ENCODE peak calls at places on chromosome 2, in five cellular contexts. V is MG63, O is neuronal stem cell, D is fibroblast of lung, Z is astrocyte. U is an unnamed sample. For H3K36me3, the result is how much of the 10 kb centered on the place peaks cover.

GRCh38 chr2:39107156-39107555 is 13.7 kb downstream of the SOS1 start:
- DNase-seq in V (peak), O (no peak), D (no peak), Z (no peak), U (no peak)

GRCh38 chr2:50720695-50721314 is 311.1 kb downstream of the NRXN1 start:
- DNase-seq in V (no peak), O (peak), D (peak), Z (peak), U (no peak)

GRCh38 chr2:194424683-194425209 is 1232.3 kb upstream of the SLC39A10 start:
- DNase-seq in V (no peak), O (no peak), D (no peak), Z (no peak), U (no peak)

GRCh38 chr2:29485117-29485516 is 369.9 kb downstream of the CLIP4 start:
- DNase-seq in V (no peak), O (no peak), D (no peak), Z (no peak), U (no peak)

GRCh38 chr2:234991290-234991689 is 39.5 kb downstream of the SH3BP4 start:
- DNase-seq in V (no peak), O (no peak), D (no peak), Z (no peak), U (no peak)

GRCh38 chr2:31244101-31244500 is 10.1 kb downstream of the EHD3 start:
- DNase-seq in V (no peak), O (no peak), D (no peak), Z (no peak), U (no peak)

GRCh38 chr2:160353166-160353565 is 140.4 kb downstream of the RBMS1 start:
- DNase-seq in V (no peak), O (no peak), D (no peak), Z (no peak), U (no peak)

GRCh38 chr2:75224636-75225094 is 25.3 kb upstream of the TACR1 start:
- DNase-seq in V (no peak), O (no peak), D (no peak), Z (no peak), U (no peak)

GRCh38 chr2:201151127-201152074 is 31.5 kb upstream of the CASP10 start:
- DNase-seq in V (peak), O (no peak), D (peak), Z (peak), U (peak)

GRCh38 chr2:118295592-118296390 is 207.5 kb downstream of the INSIG2 start:
- DNase-seq in V (no peak), O (no peak), D (no peak), Z (no peak), U (no peak)

GRCh38 chr2:76958749-76959148 is 563.4 kb downstream of the LRRTM4 start:
- DNase-seq in V (no peak), O (peak), D (peak), Z (no peak), U (no peak)

GRCh38 chr2:110101911-110102774 is 13.5 kb downstream of the MALL start:
- DNase-seq in V (peak), O (no peak), D (peak), Z (peak), U (peak)

GRCh38 chr2:15225131-15225530 is 336.0 kb downstream of the NBAS start:
- DNase-seq in V (no peak), O (no peak), D (no peak), Z (no peak), U (no peak)

DNA sequence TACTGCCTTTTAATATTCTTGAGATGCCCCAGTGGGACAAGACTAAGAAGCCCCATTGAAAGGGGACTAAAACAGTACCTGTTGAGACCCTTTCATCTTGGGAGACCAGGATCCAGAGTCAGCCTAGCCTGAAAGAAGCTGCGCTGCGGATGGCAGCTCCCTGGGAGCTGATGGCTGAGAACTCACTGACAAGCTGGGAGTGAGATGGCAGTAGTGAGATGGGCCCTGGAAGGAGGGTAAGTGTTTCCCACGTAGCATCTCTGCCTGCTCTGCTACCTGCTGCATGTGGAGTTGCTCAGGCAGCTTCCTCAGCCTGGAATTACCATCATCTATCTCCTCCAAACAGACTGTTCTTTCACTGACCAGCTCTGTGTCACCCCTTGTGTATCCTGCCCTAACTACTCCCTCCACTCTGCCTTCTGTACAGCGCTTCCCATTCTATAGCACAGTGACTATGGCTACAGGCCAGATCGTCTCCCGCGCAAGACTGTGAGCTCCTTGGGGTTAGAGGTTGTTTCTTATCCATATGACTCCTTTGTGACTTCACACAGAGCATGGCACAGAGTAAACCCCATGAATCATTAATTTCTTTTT is 330.4 kb downstream of the NBAS start:
- DNase-seq in V (no peak), O (no peak), D (no peak), Z (no peak), U (no peak)
- H3K36me3 ChIP-seq in V (under half), O (under half), D (under half), Z (under half), U (under half)

GRCh38 chr2:142865924-142866323 is 11.5 kb upstream of the KYNU start:
- DNase-seq in V (no peak), O (no peak), D (no peak), Z (no peak), U (no peak)
- H3K36me3 ChIP-seq in V (under half), O (under half), D (under half), Z (under half), U (under half)

DNA sequence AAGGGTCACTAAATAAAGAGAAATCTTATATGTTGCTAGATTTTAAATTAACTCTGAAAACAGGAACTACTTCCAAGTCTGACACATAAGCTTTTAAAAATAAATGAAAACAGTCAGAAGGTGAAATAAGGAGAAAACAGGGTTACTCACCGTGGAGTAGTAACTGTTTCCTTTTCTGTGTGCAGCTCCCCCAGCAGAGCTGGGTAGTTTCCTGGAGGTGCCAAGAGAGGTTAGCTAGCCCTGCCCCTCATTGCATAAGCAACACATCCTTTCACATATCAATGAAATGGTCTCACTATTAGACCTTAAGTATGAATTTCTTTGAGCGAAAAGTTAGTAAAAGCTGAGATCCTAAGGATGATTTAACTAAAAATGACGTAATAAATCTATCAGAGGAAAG is 54.0 kb upstream of the GPR75 start:
- DNase-seq in V (peak), O (no peak), D (peak), Z (peak), U (peak)
- H3K36me3 ChIP-seq in V (under half), O (half or more), D (under half), Z (under half), U (under half)

DNA sequence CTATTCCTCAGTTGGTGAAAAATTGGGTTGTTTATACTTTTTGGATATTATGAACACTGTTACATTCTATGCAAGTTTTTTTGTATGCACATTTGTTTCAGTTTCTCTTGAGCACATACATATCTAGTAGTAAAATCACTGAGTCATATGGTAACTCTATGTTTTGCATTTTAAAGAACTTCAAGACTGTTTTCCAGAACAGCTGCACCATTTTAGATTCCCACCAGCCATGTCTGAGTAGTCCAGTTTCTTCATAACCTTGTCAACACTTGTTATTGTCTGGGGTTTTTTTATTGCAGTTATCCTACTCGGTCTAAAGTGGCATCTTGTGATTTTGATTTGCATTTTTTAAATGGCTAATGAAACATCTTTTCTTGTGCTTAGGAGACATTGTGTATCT is 100.3 kb upstream of the OTOS start:
- DNase-seq in V (no peak), O (no peak), D (no peak), Z (no peak), U (no peak)
- H3K36me3 ChIP-seq in V (under half), O (under half), D (under half), Z (under half), U (under half)

DNA sequence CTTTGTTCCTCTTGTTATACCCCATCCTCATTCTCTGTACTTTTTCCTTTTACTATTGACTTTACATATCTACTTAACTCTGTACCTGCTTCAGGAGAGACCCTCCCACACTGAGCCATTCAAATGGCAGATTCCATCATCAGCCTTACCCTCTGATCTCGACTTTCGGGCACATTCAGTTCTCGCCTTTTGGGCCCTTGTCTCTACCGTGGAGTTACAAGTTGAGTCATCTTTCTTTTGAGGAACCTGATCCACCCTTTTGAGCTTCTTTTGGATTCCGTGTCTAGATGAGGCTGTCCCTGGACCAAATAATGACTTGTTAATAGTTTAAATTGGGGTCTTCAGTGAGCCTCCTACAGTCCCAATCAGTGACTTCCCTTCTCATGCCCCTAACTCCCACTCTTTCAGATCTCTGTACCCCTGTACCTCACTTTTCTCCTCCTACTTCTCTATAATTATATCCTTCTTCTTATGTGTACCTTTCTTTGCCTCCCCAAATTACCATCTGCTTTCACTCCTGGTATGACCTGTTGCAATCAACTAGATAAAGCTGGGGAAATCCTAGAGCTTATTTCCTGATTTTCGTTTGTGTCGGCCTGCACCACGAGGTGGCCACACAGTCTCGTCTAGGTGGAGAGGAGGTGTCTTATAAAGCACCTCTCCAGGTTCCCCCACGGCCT is 17.2 kb downstream of the SP110 start:
- DNase-seq in V (no peak), O (no peak), D (no peak), Z (no peak), U (no peak)
- H3K36me3 ChIP-seq in V (under half), O (under half), D (under half), Z (under half), U (under half)

DNA sequence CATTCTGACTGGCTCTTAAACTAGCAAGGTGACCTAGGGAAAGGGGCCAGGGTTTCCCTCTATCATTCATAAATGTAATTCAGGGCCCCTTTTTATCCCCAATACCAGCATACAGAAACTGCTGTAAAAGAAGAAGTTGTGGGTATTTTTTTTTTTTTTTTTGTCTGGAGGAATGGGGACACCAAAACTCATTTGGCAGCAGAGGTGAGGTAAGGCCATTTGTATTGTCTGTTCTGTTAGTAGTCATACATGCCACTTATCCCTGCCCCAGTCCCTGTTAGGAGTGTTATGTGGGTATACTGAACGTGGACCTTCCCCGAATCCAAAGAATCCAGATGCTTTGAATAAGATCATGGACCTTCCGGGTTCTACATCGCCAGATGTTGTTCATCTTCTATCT is 1.7 kb downstream of the SEPTIN2 start:
- DNase-seq in V (no peak), O (no peak), D (no peak), Z (no peak), U (no peak)
- H3K36me3 ChIP-seq in V (half or more), O (half or more), D (under half), Z (under half), U (under half)

DNA sequence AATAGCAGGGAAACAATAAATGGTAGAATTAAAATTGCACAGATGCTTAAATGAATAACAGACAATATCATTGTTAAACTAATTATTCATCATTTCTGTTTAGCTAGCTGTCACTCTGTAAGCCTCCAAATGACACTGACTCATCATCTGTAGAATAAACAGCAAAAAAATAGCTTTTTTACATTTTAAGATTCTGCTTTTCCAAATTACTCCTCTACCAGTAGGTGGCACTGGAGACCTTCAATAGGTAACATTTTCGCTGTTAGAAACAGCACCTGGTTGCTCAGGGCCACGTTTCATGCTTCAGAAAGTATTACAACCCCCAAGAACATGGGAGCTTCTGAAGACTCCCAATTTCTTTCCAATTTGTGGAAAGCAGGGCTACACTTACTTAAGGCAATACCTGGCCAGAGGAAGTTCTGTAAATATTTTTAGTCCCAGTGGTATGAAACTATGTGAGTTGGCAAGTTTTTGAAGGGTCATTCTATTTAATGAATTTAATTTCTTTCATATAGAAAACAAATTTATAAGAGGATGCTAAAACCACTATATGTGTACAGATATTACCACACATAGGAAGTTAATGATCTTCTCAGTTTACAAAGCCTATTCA is 45.4 kb downstream of the TTN start:
- DNase-seq in V (peak), O (peak), D (peak), Z (peak), U (peak)
- H3K36me3 ChIP-seq in V (under half), O (under half), D (under half), Z (under half), U (under half)

GRCh38 chr2:218081695-218082094 is 12.6 kb downstream of the RUFY4 start:
- DNase-seq in V (no peak), O (no peak), D (peak), Z (peak), U (no peak)

GRCh38 chr2:218079943-218080913 is 11.2 kb downstream of the RUFY4 start:
- DNase-seq in V (no peak), O (no peak), D (no peak), Z (no peak), U (no peak)

GRCh38 chr2:218083352-218083676 is 14.3 kb downstream of the RUFY4 start:
- DNase-seq in V (no peak), O (no peak), D (no peak), Z (no peak), U (no peak)

GRCh38 chr2:218082586-218083351 is 13.7 kb downstream of the RUFY4 start:
- DNase-seq in V (no peak), O (no peak), D (no peak), Z (no peak), U (no peak)

GRCh38 chr2:218081063-218081462 is 12.0 kb downstream of the RUFY4 start:
- DNase-seq in V (no peak), O (no peak), D (no peak), Z (no peak), U (no peak)
- H3K36me3 ChIP-seq in V (under half), O (under half), D (under half), Z (under half), U (under half)

DNA sequence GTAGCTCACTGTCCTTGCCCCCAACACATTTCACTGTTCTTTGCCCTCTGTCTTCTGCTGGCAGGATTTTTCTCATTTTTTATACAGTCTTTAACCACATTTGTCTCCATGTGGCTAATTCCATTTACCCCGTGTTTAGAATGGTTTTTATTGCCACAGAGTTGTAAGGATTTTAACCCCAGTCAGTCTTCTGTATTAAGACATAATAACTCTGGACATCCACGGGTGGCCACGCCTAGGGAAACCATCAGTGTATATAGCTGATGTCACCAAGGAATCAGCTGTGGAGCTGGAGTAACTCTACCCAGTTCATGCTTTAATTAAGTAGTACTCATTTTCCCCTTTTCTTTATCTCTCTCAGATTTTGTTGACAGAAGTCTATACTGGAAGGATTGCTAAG is 139.8 kb downstream of the MAP4K4 start:
- DNase-seq in V (no peak), O (no peak), D (no peak), Z (no peak), U (no peak)
- H3K36me3 ChIP-seq in V (half or more), O (half or more), D (under half), Z (half or more), U (under half)